ENCODE peak calls at places on chromosomes 2 and 18, in four cellular contexts. R is GM12878, W is H1, C is K562. X is an unnamed sample.

GRCh38 chr2:170298115-170298514 is 120.2 kb downstream of the MYO3B start:
- DNase-seq in W (no peak), C (no peak), R (peak), X (no peak)

GRCh38 chr2:232049350-232049749 is 87.8 kb downstream of the DIS3L2 start:
- DNase-seq in W (no peak), R (no peak), C (no peak), X (no peak)

GRCh38 chr2:14511541-14511940 is 121.0 kb upstream of the LRATD1 start:
- DNase-seq in R (no peak), C (no peak), W (no peak), X (no peak)

GRCh38 chr18:478679-479078 is 21.8 kb downstream of the COLEC12 start:
- DNase-seq in R (no peak), W (no peak), C (no peak), X (no peak)

GRCh38 chr2:240024766-240025165 is 376 bp downstream of the NDUFA10 start:
- DNase-seq in W (no peak), R (no peak), C (no peak), X (peak)

GRCh38 chr2:129758461-129759185 is 220.8 kb upstream of the RAB6C start:
- DNase-seq in R (no peak), C (no peak), W (no peak), X (no peak)

GRCh38 chr2:8511868-8512612 is 169.8 kb upstream of the ID2 start:
- DNase-seq in W (no peak), C (no peak), R (no peak), X (no peak)

GRCh38 chr2:144170172-144170571 is 349.7 kb downstream of the ZEB2 start:
- DNase-seq in W (no peak), C (no peak), R (no peak), X (no peak)

GRCh38 chr2:229715895-229716507 is 1.6 kb upstream of the DNER start:
- DNase-seq in R (no peak), W (no peak), C (peak), X (no peak)

GRCh38 chr2:203646266-203646864 is 60.1 kb upstream of the CD28 start:
- DNase-seq in R (no peak), W (no peak), C (no peak), X (no peak)

GRCh38 chr2:157196956-157197355 is 60.5 kb upstream of the GALNT5 start:
- DNase-seq in R (no peak), W (no peak), C (no peak), X (no peak)

GRCh38 chr2:241579281-241579680 is 20.7 kb downstream of the BOK start:
- DNase-seq in R (no peak), C (no peak), W (no peak), X (no peak)

GRCh38 chr2:45301307-45302010 is 292.2 kb upstream of the SIX2 start:
- DNase-seq in R (no peak), W (no peak), C (no peak), X (no peak)

DNA sequence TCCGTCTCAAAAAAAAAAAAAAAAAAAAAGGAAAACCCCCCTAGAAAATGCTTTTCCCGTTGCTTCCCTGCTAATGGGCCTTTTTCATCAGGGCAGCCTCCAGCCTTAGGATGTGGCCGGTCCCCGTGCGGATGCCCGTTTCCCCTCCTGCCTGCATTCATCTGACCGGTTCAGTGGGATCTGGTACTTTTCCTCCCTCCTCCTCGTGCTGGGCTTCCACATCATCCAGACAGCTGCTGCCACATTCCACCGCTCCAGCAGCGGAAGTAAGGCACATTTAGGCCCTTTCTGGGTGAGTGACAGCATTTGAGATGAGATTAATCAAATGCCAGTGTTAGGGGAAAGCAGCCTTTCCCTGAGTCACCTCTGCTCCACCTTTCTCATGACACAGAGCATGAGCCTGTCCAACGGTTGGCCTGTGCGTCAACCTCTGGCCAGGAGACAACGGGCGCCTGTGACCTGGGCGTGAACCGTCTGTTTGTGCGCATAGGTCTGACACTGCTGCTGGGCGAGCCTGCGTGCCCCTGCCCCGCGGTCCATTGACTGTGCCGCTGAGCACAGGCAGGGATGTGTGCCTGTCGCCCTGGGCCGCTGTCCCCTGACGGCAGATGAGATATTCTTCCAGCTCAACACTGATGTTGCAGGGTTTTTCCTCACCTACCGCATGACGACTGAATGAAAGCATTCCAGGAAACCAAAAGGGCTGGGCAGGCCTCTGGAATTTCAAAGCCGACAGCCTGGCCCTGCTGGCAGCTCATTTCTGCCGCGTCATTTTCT is 174.0 kb downstream of the TGIF1 start:
- DNase-seq in R (no peak), C (peak), W (no peak), X (no peak)
- TF ChIP-seq POLR2A in R (no peak), C (peak), W (no peak), X (no peak)

DNA sequence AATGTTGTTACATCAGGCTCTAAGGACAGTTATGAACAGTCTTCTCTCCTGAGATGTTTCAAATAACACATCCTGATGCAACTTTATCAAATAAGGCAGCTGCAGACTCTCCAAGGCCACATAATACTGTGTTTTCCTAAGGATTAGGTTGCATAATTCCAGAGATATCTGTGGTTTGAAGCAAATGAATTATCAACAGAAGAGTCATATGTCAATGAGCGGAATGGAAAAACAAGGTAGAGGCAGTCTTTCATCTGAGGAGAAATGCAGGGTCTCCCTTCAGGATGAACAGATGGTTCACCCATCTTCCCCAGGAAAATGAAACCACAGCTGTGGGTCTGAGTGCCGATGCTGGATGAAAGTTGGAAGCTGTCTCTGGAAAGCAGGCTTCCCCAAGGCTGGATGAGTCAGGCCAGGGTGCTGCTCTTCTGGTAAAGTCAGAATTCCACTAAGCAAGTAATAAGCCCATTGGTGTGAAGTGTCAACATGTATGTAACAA is 22.2 kb downstream of the LYG1 start:
- DNase-seq in C (no peak), R (no peak), W (no peak), X (no peak)
- TF ChIP-seq TAF1 in C (no peak), R (no peak), W (no peak), X (no peak)

GRCh38 chr2:63049291-63050185 is 1.1 kb upstream of the OTX1 start:
- DNase-seq in C (no peak), R (no peak), W (no peak), X (peak)

GRCh38 chr2:63048367-63049171 is 2.1 kb upstream of the OTX1 start:
- DNase-seq in W (no peak), C (no peak), R (no peak), X (no peak)

GRCh38 chr2:63051795-63052333 is 1.2 kb downstream of the OTX1 start:
- DNase-seq in W (no peak), R (no peak), C (no peak), X (peak)

GRCh38 chr2:63050916-63051794 is 525 bp downstream of the OTX1 start:
- DNase-seq in C (peak), W (no peak), R (no peak), X (peak)

GRCh38 chr2:63050186-63050915 is at the start of gene OTX1:
- DNase-seq in R (peak), W (no peak), C (peak), X (peak)
- TF ChIP-seq POLR2AphosphoS5 in R (no peak), W (no peak), C (peak), X (no peak)

GRCh38 chr2:32780961-32781360 is 153.1 kb downstream of the TTC27 start:
- DNase-seq in R (no peak), W (no peak), C (no peak), X (no peak)
- TF ChIP-seq POLR2A in R (no peak), W (no peak), C (no peak), X (no peak)